ENCODE peak calls at places on chromosomes 11 and 22, in nine cellular contexts. O, A, V, I, R, T, N, X and W are unnamed samples.

GRCh38 chr11:117335399-117335798 is 7.7 kb downstream of the CEP164 start:
- DNase-seq in I (no peak), A (no peak), N (no peak), X (no peak), R (no peak), T (no peak), V (no peak), O (no peak), W (no peak)

GRCh38 chr22:45602824-45603301 is 68.8 kb upstream of the ATXN10 start:
- DNase-seq in A (no peak), R (peak), X (peak), I (no peak), V (no peak), T (peak), N (no peak), O (peak), W (no peak)

GRCh38 chr22:35541254-35541748 is 670 bp downstream of the RASD2 start:
- DNase-seq in A (peak), I (peak), V (no peak), X (no peak), R (no peak), N (no peak), O (no peak), T (no peak), W (peak)

GRCh38 chr11:2558861-2559526 is 114.2 kb downstream of the KCNQ1 start:
- DNase-seq in V (no peak), A (no peak), I (peak), N (no peak), R (no peak), X (no peak), O (no peak), T (no peak), W (no peak)

GRCh38 chr22:43434601-43435311 is 22.9 kb downstream of the MPPED1 start:
- DNase-seq in R (no peak), N (no peak), X (no peak), I (no peak), O (no peak), T (no peak), A (no peak), V (no peak), W (no peak)

GRCh38 chr22:39999144-39999757 is 4.5 kb downstream of the FAM83F start:
- DNase-seq in I (peak), X (peak), V (no peak), T (peak), R (no peak), A (no peak), N (no peak), O (no peak), W (peak)

GRCh38 chr11:2215230-2215560 is 43.6 kb upstream of the TH start:
- DNase-seq in T (no peak), N (no peak), V (peak), O (no peak), I (no peak), X (no peak), R (no peak), A (no peak), W (no peak)

GRCh38 chr22:45628508-45628907 is 43.1 kb upstream of the ATXN10 start:
- DNase-seq in I (no peak), R (no peak), N (no peak), V (no peak), X (no peak), T (no peak), O (no peak), A (no peak), W (no peak)

GRCh38 chr11:72985645-72986044 is 156.5 kb downstream of the FCHSD2 start:
- DNase-seq in A (no peak), V (no peak), X (no peak), I (no peak), T (peak), R (no peak), N (no peak), O (no peak), W (no peak)

GRCh38 chr22:28594784-28595324 is 84.8 kb downstream of the TTC28 start:
- DNase-seq in I (no peak), R (peak), V (no peak), O (peak), T (peak), X (peak), N (peak), A (no peak), W (peak)

GRCh38 chr11:113133071-113133470 is 171.9 kb downstream of the NCAM1 start:
- DNase-seq in T (no peak), X (no peak), O (no peak), A (no peak), N (no peak), R (no peak), V (no peak), I (no peak), W (no peak)

GRCh38 chr11:116499396-116500001 is 273.3 kb downstream of the BUD13 start:
- DNase-seq in A (peak), O (peak), N (no peak), X (peak), T (peak), R (peak), V (no peak), I (peak), W (no peak)

GRCh38 chr11:123742778-123743177 is 1.3 kb upstream of the ZNF202 start:
- DNase-seq in T (no peak), I (no peak), X (no peak), O (no peak), R (no peak), A (no peak), V (no peak), N (no peak), W (no peak)

GRCh38 chr11:54603898-54604297 is at the start of gene OR4C46:
- DNase-seq in V (no peak), R (no peak), I (no peak), T (no peak), N (no peak), X (no peak), A (no peak), O (no peak), W (no peak)

GRCh38 chr11:100830978-100831732 is 144.1 kb downstream of the ARHGAP42 start:
- DNase-seq in X (no peak), I (no peak), V (peak), N (no peak), R (no peak), O (no peak), T (peak), A (no peak), W (peak)

GRCh38 chr22:30755760-30756124 is 61.1 kb downstream of the OSBP2 start:
- DNase-seq in T (no peak), X (no peak), A (no peak), V (no peak), O (no peak), R (no peak), N (no peak), I (no peak), W (no peak)

DNA sequence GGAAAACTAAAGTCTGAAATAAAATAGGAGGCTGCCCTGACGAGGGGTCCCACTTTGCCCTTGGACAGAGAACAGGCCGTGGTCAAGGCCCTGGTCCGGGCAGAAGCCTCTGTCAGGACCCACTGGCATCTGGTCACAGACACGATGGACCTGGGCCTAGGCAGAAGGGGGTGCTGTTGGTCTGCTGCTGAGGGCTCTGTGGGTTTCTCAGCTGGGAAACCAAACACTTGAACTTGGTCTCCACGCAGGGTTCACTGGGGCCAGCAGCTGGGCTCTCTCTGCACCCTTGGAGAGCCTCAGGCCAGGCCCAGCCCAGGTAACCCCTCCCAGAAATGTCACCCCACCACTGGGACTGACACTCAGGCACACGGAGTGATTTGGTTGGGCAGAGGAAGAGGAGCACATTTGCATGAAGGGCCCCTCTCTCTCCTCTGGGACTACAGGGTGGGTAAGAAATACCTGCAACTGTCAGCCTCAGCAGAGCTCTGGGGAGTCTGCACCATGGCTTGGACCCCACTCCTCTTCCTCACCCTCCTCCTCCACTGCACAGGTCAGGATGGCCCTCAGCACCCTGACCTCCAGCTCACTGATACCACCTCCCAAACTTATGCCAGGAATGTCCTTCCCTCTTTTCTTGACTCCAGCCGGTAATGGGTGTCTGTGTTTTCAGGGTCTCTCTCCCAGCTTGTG is 48.1 kb upstream of the TOP3B start:
- DNase-seq in N (no peak), R (no peak), V (no peak), O (no peak), X (peak), A (no peak), I (peak), T (peak), W (peak)
- TF ChIP-seq CTCF in N (peak), R (peak), V (no peak), O (peak), X (peak), A (no peak), I (no peak), T (peak), W (peak)

DNA sequence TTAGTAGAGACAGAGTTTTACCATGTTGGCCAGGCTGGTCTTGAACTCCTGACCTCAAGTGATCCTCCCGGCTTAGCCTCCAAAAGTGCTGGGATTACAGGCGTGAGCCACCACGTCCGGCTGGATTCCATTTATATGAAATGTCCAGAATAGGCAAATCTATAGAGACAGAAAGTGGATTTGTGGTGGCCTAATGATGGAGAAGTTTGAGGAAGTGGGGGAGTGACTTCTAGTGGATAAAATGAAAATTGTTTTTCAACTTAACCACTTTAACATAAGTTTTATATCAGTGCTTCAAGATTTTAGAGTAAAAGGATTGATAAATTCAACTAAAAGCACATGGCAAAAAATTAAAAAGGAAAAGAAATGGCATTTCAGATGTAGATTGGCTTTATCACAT is 66.2 kb downstream of the HIPK3 start:
- DNase-seq in A (no peak), O (no peak), N (no peak), X (no peak), R (no peak), I (no peak), T (no peak), V (no peak), W (no peak)
- TF ChIP-seq CTCF in A (no peak), O (no peak), N (no peak), X (no peak), R (no peak), I (no peak), T (peak), V (no peak), W (no peak)

GRCh38 chr11:130906616-130907015 is 9.7 kb downstream of the SNX19 start:
- DNase-seq in N (no peak), O (no peak), R (no peak), T (no peak), X (no peak), A (no peak), I (no peak), V (no peak), W (no peak)

GRCh38 chr11:130902380-130902779 is 13.9 kb downstream of the SNX19 start:
- DNase-seq in R (no peak), V (no peak), A (no peak), N (no peak), T (no peak), O (no peak), X (no peak), I (no peak), W (no peak)

GRCh38 chr11:130905512-130905911 is 10.8 kb downstream of the SNX19 start:
- DNase-seq in I (no peak), N (no peak), T (no peak), R (no peak), A (no peak), X (no peak), V (no peak), O (no peak), W (no peak)

GRCh38 chr11:130907229-130907628 is 9.1 kb downstream of the SNX19 start:
- DNase-seq in N (no peak), T (no peak), X (no peak), V (no peak), O (no peak), I (no peak), A (no peak), R (no peak), W (no peak)

GRCh38 chr11:130904380-130904779 is 11.9 kb downstream of the SNX19 start:
- DNase-seq in V (no peak), O (no peak), I (no peak), N (no peak), A (no peak), T (no peak), X (no peak), R (no peak), W (peak)
- TF ChIP-seq CTCF in V (peak), O (no peak), I (peak), N (no peak), A (peak), T (peak), X (no peak), R (peak), W (peak)

GRCh38 chr11:18699269-18699596 is 654 bp downstream of the TMEM86A start:
- DNase-seq in T (no peak), X (no peak), N (no peak), O (no peak), I (no peak), A (no peak), R (no peak), V (no peak), W (no peak)
- TF ChIP-seq CTCF in T (no peak), X (no peak), N (no peak), O (no peak), I (no peak), A (no peak), R (no peak), V (no peak), W (no peak)

GRCh38 chr11:119055901-119056300 is 1.1 kb downstream of the HYOU1 start:
- DNase-seq in A (no peak), X (peak), I (no peak), T (peak), V (no peak), R (no peak), O (peak), N (no peak), W (peak)
- TF ChIP-seq CTCF in A (no peak), X (no peak), I (no peak), T (peak), V (no peak), R (peak), O (no peak), N (peak), W (no peak)